ENCODE peak calls at places on chromosomes 16 and 17, in seven cellular contexts. One of them, this sample, is unnamed.

GRCh38 chr17:41462705-41463104 is 4.5 kb downstream of the KRT32 start:
- DNase-seq in fibroblast of lung: no peak
- DNase-seq in GM23338: no peak
- DNase-seq in GM12878: no peak
- DNase-seq in neuronal stem cell: no peak
- DNase-seq in OCI-LY7: no peak
- DNase-seq in IMR-90: no peak
- DNase-seq in this sample: no peak

GRCh38 chr17:82317394-82318168 is at the start of gene CD7:
- DNase-seq in fibroblast of lung: no peak
- DNase-seq in GM23338: no peak
- DNase-seq in GM12878: no peak
- DNase-seq in neuronal stem cell: no peak
- DNase-seq in OCI-LY7: no peak
- DNase-seq in IMR-90: no peak
- DNase-seq in this sample: no peak

GRCh38 chr17:81039854-81040758 is 5.2 kb downstream of the BAIAP2 start:
- DNase-seq in fibroblast of lung: peak
- DNase-seq in GM23338: no peak
- DNase-seq in GM12878: no peak
- DNase-seq in neuronal stem cell: no peak
- DNase-seq in OCI-LY7: no peak
- DNase-seq in IMR-90: peak
- DNase-seq in this sample: no peak

GRCh38 chr17:72422204-72422504 is 301.3 kb downstream of the SOX9 start:
- DNase-seq in fibroblast of lung: no peak
- DNase-seq in GM23338: no peak
- DNase-seq in GM12878: no peak
- DNase-seq in neuronal stem cell: no peak
- DNase-seq in OCI-LY7: no peak
- DNase-seq in IMR-90: no peak
- DNase-seq in this sample: no peak

GRCh38 chr17:72514321-72514861 is 393.6 kb downstream of the SOX9 start:
- DNase-seq in fibroblast of lung: no peak
- DNase-seq in GM23338: no peak
- DNase-seq in GM12878: no peak
- DNase-seq in neuronal stem cell: no peak
- DNase-seq in OCI-LY7: no peak
- DNase-seq in IMR-90: no peak
- DNase-seq in this sample: no peak

GRCh38 chr16:65845466-65846209 is 520.9 kb upstream of the CDH5 start:
- DNase-seq in fibroblast of lung: no peak
- DNase-seq in GM23338: peak
- DNase-seq in GM12878: no peak
- DNase-seq in neuronal stem cell: no peak
- DNase-seq in OCI-LY7: no peak
- DNase-seq in IMR-90: peak
- DNase-seq in this sample: no peak

GRCh38 chr16:76378020-76378419 is 100.8 kb downstream of the CNTNAP4 start:
- DNase-seq in fibroblast of lung: no peak
- DNase-seq in GM23338: no peak
- DNase-seq in GM12878: no peak
- DNase-seq in neuronal stem cell: no peak
- DNase-seq in OCI-LY7: no peak
- DNase-seq in IMR-90: no peak
- DNase-seq in this sample: no peak

GRCh38 chr17:21358185-21358584 is 18.0 kb upstream of the KCNJ12 start:
- DNase-seq in fibroblast of lung: no peak
- DNase-seq in GM23338: no peak
- DNase-seq in GM12878: no peak
- DNase-seq in neuronal stem cell: no peak
- DNase-seq in OCI-LY7: no peak
- DNase-seq in IMR-90: no peak
- DNase-seq in this sample: no peak

GRCh38 chr16:8374586-8374985 is 215.7 kb downstream of the TMEM114 start:
- DNase-seq in fibroblast of lung: no peak
- DNase-seq in GM23338: no peak
- DNase-seq in GM12878: no peak
- DNase-seq in neuronal stem cell: no peak
- DNase-seq in OCI-LY7: no peak
- DNase-seq in IMR-90: no peak
- DNase-seq in this sample: no peak

GRCh38 chr16:85571813-85572619 is 41.1 kb upstream of the GSE1 start:
- DNase-seq in fibroblast of lung: no peak
- DNase-seq in GM23338: no peak
- DNase-seq in GM12878: no peak
- DNase-seq in neuronal stem cell: no peak
- DNase-seq in OCI-LY7: peak
- DNase-seq in IMR-90: no peak
- DNase-seq in this sample: no peak

GRCh38 chr16:12716658-12717057 is 87.0 kb downstream of the CPPED1 start:
- DNase-seq in fibroblast of lung: no peak
- DNase-seq in GM23338: no peak
- DNase-seq in GM12878: no peak
- DNase-seq in neuronal stem cell: no peak
- DNase-seq in OCI-LY7: no peak
- DNase-seq in IMR-90: no peak
- DNase-seq in this sample: no peak

GRCh38 chr16:5025171-5025632 is 8.5 kb downstream of the NAGPA start:
- DNase-seq in fibroblast of lung: no peak
- DNase-seq in GM23338: peak
- DNase-seq in GM12878: no peak
- DNase-seq in neuronal stem cell: peak
- DNase-seq in OCI-LY7: peak
- DNase-seq in IMR-90: no peak
- DNase-seq in this sample: no peak

GRCh38 chr17:7747586-7747985 is 30.0 kb downstream of the DNAH2 start:
- DNase-seq in fibroblast of lung: peak
- DNase-seq in GM23338: no peak
- DNase-seq in GM12878: no peak
- DNase-seq in neuronal stem cell: no peak
- DNase-seq in OCI-LY7: no peak
- DNase-seq in IMR-90: peak
- DNase-seq in this sample: no peak

GRCh38 chr17:43723697-43724359 is 34.8 kb downstream of the SOST start:
- DNase-seq in fibroblast of lung: peak
- DNase-seq in GM23338: no peak
- DNase-seq in GM12878: no peak
- DNase-seq in neuronal stem cell: no peak
- DNase-seq in OCI-LY7: no peak
- DNase-seq in IMR-90: peak
- DNase-seq in this sample: no peak

GRCh38 chr16:52293209-52293608 is 253.7 kb downstream of the TOX3 start:
- DNase-seq in fibroblast of lung: no peak
- DNase-seq in GM23338: no peak
- DNase-seq in GM12878: no peak
- DNase-seq in neuronal stem cell: no peak
- DNase-seq in OCI-LY7: no peak
- DNase-seq in IMR-90: no peak
- DNase-seq in this sample: no peak

GRCh38 chr16:21554795-21555585 is 44.4 kb upstream of the METTL9 start:
- DNase-seq in fibroblast of lung: peak
- DNase-seq in GM23338: peak
- DNase-seq in GM12878: peak
- DNase-seq in neuronal stem cell: peak
- DNase-seq in OCI-LY7: peak
- DNase-seq in IMR-90: peak
- DNase-seq in this sample: no peak

GRCh38 chr17:50708050-50709000 is 611 bp upstream of the ANKRD40 start:
- DNase-seq in fibroblast of lung: peak
- DNase-seq in GM23338: no peak
- DNase-seq in GM12878: peak
- DNase-seq in neuronal stem cell: no peak
- DNase-seq in OCI-LY7: peak
- DNase-seq in IMR-90: no peak
- DNase-seq in this sample: no peak

GRCh38 chr17:20944014-20944905 is 98.6 kb downstream of the USP22 start:
- DNase-seq in fibroblast of lung: no peak
- DNase-seq in GM23338: peak
- DNase-seq in GM12878: no peak
- DNase-seq in neuronal stem cell: no peak
- DNase-seq in OCI-LY7: peak
- DNase-seq in IMR-90: no peak
- DNase-seq in this sample: no peak

GRCh38 chr16:17511340-17511739 is 40.6 kb upstream of the XYLT1 start:
- DNase-seq in fibroblast of lung: peak
- DNase-seq in GM23338: no peak
- DNase-seq in GM12878: no peak
- DNase-seq in neuronal stem cell: no peak
- DNase-seq in OCI-LY7: no peak
- DNase-seq in IMR-90: peak
- DNase-seq in this sample: no peak

GRCh38 chr16:84647830-84648594 is at the start of gene KLHL36:
- DNase-seq in fibroblast of lung: peak
- DNase-seq in GM23338: peak
- DNase-seq in GM12878: no peak
- DNase-seq in neuronal stem cell: peak
- DNase-seq in OCI-LY7: peak
- DNase-seq in IMR-90: no peak
- DNase-seq in this sample: no peak

GRCh38 chr17:57401556-57402488 is 145.5 kb downstream of the MSI2 start:
- DNase-seq in fibroblast of lung: no peak
- DNase-seq in GM23338: peak
- DNase-seq in GM12878: no peak
- DNase-seq in neuronal stem cell: no peak
- DNase-seq in OCI-LY7: peak
- DNase-seq in IMR-90: no peak
- DNase-seq in this sample: no peak

GRCh38 chr17:82126479-82127314 is 28.7 kb upstream of the FASN start:
- DNase-seq in fibroblast of lung: no peak
- DNase-seq in GM23338: no peak
- DNase-seq in GM12878: no peak
- DNase-seq in neuronal stem cell: no peak
- DNase-seq in OCI-LY7: peak
- DNase-seq in IMR-90: no peak
- DNase-seq in this sample: no peak

GRCh38 chr17:63999680-64000531 is 1.8 kb downstream of the PRR29 start:
- DNase-seq in fibroblast of lung: no peak
- DNase-seq in GM23338: no peak
- DNase-seq in GM12878: no peak
- DNase-seq in neuronal stem cell: no peak
- DNase-seq in OCI-LY7: no peak
- DNase-seq in IMR-90: no peak
- DNase-seq in this sample: no peak

DNA sequence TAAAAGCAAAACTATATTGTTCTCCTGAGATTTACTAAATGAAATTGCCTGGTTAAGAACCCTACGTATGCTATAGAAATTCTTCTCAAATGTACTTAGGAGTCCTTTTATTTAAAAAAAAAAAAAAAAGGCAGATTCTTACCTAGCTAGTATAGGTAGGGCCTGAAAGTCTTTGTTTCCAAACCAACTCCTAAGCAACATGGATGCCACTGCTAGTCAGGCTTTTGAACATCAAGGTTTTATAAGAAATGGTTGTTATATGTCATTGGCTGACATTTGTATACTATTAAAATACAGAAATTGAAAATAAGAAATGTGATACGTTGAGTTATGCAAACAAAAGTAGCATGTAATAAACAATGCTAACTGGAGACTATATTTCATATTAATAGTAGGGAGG is 1.2 kb downstream of the EVI2A start:
- DNase-seq in fibroblast of lung: no peak
- DNase-seq in GM23338: no peak
- DNase-seq in GM12878: no peak
- DNase-seq in neuronal stem cell: no peak
- DNase-seq in OCI-LY7: peak
- DNase-seq in IMR-90: no peak
- DNase-seq in this sample: no peak
- H3K27ac ChIP-seq in fibroblast of lung: no peak
- H3K27ac ChIP-seq in GM23338: no peak
- H3K27ac ChIP-seq in GM12878: peak
- H3K27ac ChIP-seq in neuronal stem cell: no peak
- H3K27ac ChIP-seq in OCI-LY7: peak
- H3K27ac ChIP-seq in IMR-90: no peak
- H3K27ac ChIP-seq in this sample: no peak

DNA sequence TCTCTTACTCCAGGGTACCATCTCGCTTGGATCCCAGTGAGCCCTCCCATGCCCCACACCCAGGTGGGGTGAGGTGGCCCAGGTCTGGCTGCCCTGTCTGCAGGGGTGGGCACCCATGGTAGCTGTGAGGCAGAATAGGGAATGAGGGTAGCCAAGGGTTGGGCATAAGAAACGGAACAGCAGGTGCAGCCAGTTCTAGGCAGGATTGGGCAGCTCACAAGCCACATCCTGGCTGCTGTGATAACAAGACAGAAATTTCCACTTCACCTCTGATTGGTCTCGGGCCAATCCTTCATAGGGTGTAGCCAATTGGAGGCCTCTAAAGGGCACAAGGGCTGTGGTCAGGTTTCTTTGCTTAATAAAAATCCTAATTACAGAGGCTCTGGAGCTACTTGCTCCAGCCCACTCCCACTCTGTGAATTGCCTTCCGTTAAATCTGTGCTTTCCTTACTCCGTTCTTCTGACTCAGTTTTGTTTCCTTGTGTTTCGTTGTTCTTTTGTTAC is 1.5 kb upstream of the ARHGDIG start:
- DNase-seq in fibroblast of lung: peak
- DNase-seq in GM23338: peak
- DNase-seq in GM12878: peak
- DNase-seq in neuronal stem cell: no peak
- DNase-seq in OCI-LY7: peak
- DNase-seq in IMR-90: peak
- DNase-seq in this sample: no peak
- H2AFZ ChIP-seq in fibroblast of lung: no peak
- H2AFZ ChIP-seq in GM23338: no peak
- H2AFZ ChIP-seq in GM12878: no peak
- H2AFZ ChIP-seq in neuronal stem cell: no peak
- H2AFZ ChIP-seq in OCI-LY7: no peak
- H2AFZ ChIP-seq in IMR-90: no peak
- H2AFZ ChIP-seq in this sample: no peak

DNA sequence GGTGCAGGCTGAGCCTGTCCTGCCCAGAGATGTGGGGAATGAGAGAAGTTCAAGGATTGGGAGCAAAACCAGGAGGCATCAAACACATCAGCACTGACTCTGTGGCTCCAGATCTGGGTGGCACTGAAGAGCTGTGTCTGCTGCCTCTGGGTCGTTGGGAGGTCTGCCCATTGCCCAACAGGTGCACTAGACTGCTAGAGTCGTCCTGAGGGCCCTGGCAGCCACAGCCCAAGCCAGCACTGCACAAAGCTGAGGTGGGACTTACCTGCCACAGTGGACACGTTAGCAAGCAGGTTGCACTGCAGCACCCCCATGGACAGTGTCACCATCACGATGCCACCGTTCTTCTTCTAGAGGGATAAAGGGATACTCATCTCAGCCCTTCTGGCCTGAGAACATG is 3.3 kb downstream of the DPEP3 start:
- DNase-seq in fibroblast of lung: no peak
- DNase-seq in GM23338: no peak
- DNase-seq in GM12878: no peak
- DNase-seq in neuronal stem cell: no peak
- DNase-seq in OCI-LY7: no peak
- DNase-seq in IMR-90: no peak
- DNase-seq in this sample: no peak
- H3K4me3 ChIP-seq in fibroblast of lung: no peak
- H3K4me3 ChIP-seq in GM23338: no peak
- H3K4me3 ChIP-seq in GM12878: no peak
- H3K4me3 ChIP-seq in neuronal stem cell: no peak
- H3K4me3 ChIP-seq in OCI-LY7: no peak
- H3K4me3 ChIP-seq in IMR-90: no peak
- H3K4me3 ChIP-seq in this sample: no peak

GRCh38 chr17:17859909-17860760 is 23.3 kb upstream of the SREBF1 start:
- DNase-seq in fibroblast of lung: peak
- DNase-seq in GM23338: peak
- DNase-seq in GM12878: no peak
- DNase-seq in neuronal stem cell: peak
- DNase-seq in OCI-LY7: peak
- DNase-seq in IMR-90: peak
- DNase-seq in this sample: no peak
- H3K27ac ChIP-seq in fibroblast of lung: no peak
- H3K27ac ChIP-seq in GM23338: no peak
- H3K27ac ChIP-seq in GM12878: no peak
- H3K27ac ChIP-seq in neuronal stem cell: no peak
- H3K27ac ChIP-seq in OCI-LY7: no peak
- H3K27ac ChIP-seq in IMR-90: no peak
- H3K27ac ChIP-seq in this sample: no peak